ENCODE peak calls at places on chromosome 18, in seven cellular contexts. One of them, this sample, is unnamed.

GRCh38 chr18:48294894-48295585 is 114.1 kb downstream of the ZBTB7C start:
- DNase-seq in activated T-cell treated with anti-CD3 and anti-CD28 coated beads for 1 hour: no peak
- DNase-seq in myocyte: no peak
- DNase-seq in cardiac septum: peak; percentile 62
- DNase-seq in NCI-H510A treated with DMSO at 0.1 percent for 48 hours: no peak
- DNase-seq in A172: no peak
- DNase-seq in stimulated activated CD4-positive, alpha-beta T cell treated with anti-CD3 and anti-CD28 coated beads, Interleukin-2, amount 100 ng/mL, for 48 hours: no peak
- DNase-seq in this sample: no peak

GRCh38 chr18:77116201-77117080 is 16.1 kb downstream of the MBP start:
- DNase-seq in cardiac septum: no peak
- DNase-seq in A172: no peak
- DNase-seq in myocyte: no peak
- DNase-seq in activated T-cell treated with anti-CD3 and anti-CD28 coated beads for 1 hour: no peak
- DNase-seq in NCI-H510A treated with DMSO at 0.1 percent for 48 hours: no peak
- DNase-seq in stimulated activated CD4-positive, alpha-beta T cell treated with anti-CD3 and anti-CD28 coated beads, Interleukin-2, amount 100 ng/mL, for 48 hours: no peak
- DNase-seq in this sample: no peak

GRCh38 chr18:79912994-79913831 is 38.2 kb downstream of the SLC66A2 start:
- DNase-seq in cardiac septum: peak; percentile 72
- DNase-seq in activated T-cell treated with anti-CD3 and anti-CD28 coated beads for 1 hour: no peak
- DNase-seq in stimulated activated CD4-positive, alpha-beta T cell treated with anti-CD3 and anti-CD28 coated beads, Interleukin-2, amount 100 ng/mL, for 48 hours: no peak
- DNase-seq in myocyte: no peak
- DNase-seq in NCI-H510A treated with DMSO at 0.1 percent for 48 hours: no peak
- DNase-seq in A172: no peak
- DNase-seq in this sample: no peak

GRCh38 chr18:11674119-11674518 is 14.9 kb upstream of the GNAL start:
- DNase-seq in cardiac septum: no peak
- DNase-seq in activated T-cell treated with anti-CD3 and anti-CD28 coated beads for 1 hour: no peak
- DNase-seq in stimulated activated CD4-positive, alpha-beta T cell treated with anti-CD3 and anti-CD28 coated beads, Interleukin-2, amount 100 ng/mL, for 48 hours: no peak
- DNase-seq in A172: no peak
- DNase-seq in NCI-H510A treated with DMSO at 0.1 percent for 48 hours: no peak
- DNase-seq in myocyte: no peak
- DNase-seq in this sample: no peak

GRCh38 chr18:49238433-49239042 is 221.9 kb downstream of the DYM start:
- DNase-seq in cardiac septum: no peak
- DNase-seq in myocyte: peak; percentile 39
- DNase-seq in A172: peak; percentile 15
- DNase-seq in stimulated activated CD4-positive, alpha-beta T cell treated with anti-CD3 and anti-CD28 coated beads, Interleukin-2, amount 100 ng/mL, for 48 hours: no peak
- DNase-seq in activated T-cell treated with anti-CD3 and anti-CD28 coated beads for 1 hour: no peak
- DNase-seq in NCI-H510A treated with DMSO at 0.1 percent for 48 hours: peak; percentile 0
- DNase-seq in this sample: no peak

GRCh38 chr18:61606068-61606660 is 272.9 kb downstream of the CDH20 start:
- DNase-seq in myocyte: peak; percentile 82
- DNase-seq in stimulated activated CD4-positive, alpha-beta T cell treated with anti-CD3 and anti-CD28 coated beads, Interleukin-2, amount 100 ng/mL, for 48 hours: no peak
- DNase-seq in activated T-cell treated with anti-CD3 and anti-CD28 coated beads for 1 hour: no peak
- DNase-seq in NCI-H510A treated with DMSO at 0.1 percent for 48 hours: no peak
- DNase-seq in A172: peak; percentile 43
- DNase-seq in cardiac septum: no peak
- DNase-seq in this sample: no peak

GRCh38 chr18:23872701-23873550 is 141.6 kb upstream of the TTC39C start:
- DNase-seq in stimulated activated CD4-positive, alpha-beta T cell treated with anti-CD3 and anti-CD28 coated beads, Interleukin-2, amount 100 ng/mL, for 48 hours: no peak
- DNase-seq in A172: no peak
- DNase-seq in activated T-cell treated with anti-CD3 and anti-CD28 coated beads for 1 hour: peak; percentile 20
- DNase-seq in myocyte: no peak
- DNase-seq in cardiac septum: no peak
- DNase-seq in NCI-H510A treated with DMSO at 0.1 percent for 48 hours: no peak
- DNase-seq in this sample: no peak

GRCh38 chr18:4106407-4107033 is 348.6 kb downstream of the DLGAP1 start:
- DNase-seq in stimulated activated CD4-positive, alpha-beta T cell treated with anti-CD3 and anti-CD28 coated beads, Interleukin-2, amount 100 ng/mL, for 48 hours: peak; percentile 65
- DNase-seq in cardiac septum: no peak
- DNase-seq in activated T-cell treated with anti-CD3 and anti-CD28 coated beads for 1 hour: peak; percentile 49
- DNase-seq in NCI-H510A treated with DMSO at 0.1 percent for 48 hours: peak; percentile 44
- DNase-seq in myocyte: peak; percentile 55
- DNase-seq in A172: peak; percentile 54
- DNase-seq in this sample: peak; percentile 9

GRCh38 chr18:6566338-6566911 is 151.7 kb upstream of the L3MBTL4 start:
- DNase-seq in activated T-cell treated with anti-CD3 and anti-CD28 coated beads for 1 hour: no peak
- DNase-seq in A172: peak; percentile 36
- DNase-seq in stimulated activated CD4-positive, alpha-beta T cell treated with anti-CD3 and anti-CD28 coated beads, Interleukin-2, amount 100 ng/mL, for 48 hours: no peak
- DNase-seq in myocyte: no peak
- DNase-seq in NCI-H510A treated with DMSO at 0.1 percent for 48 hours: peak; percentile 11
- DNase-seq in cardiac septum: no peak
- DNase-seq in this sample: no peak

GRCh38 chr18:22044474-22045220 is 124.7 kb upstream of the GATA6 start:
- DNase-seq in stimulated activated CD4-positive, alpha-beta T cell treated with anti-CD3 and anti-CD28 coated beads, Interleukin-2, amount 100 ng/mL, for 48 hours: no peak
- DNase-seq in NCI-H510A treated with DMSO at 0.1 percent for 48 hours: no peak
- DNase-seq in cardiac septum: no peak
- DNase-seq in myocyte: no peak
- DNase-seq in activated T-cell treated with anti-CD3 and anti-CD28 coated beads for 1 hour: no peak
- DNase-seq in A172: no peak
- DNase-seq in this sample: no peak

GRCh38 chr18:58117685-58118403 is 73.8 kb downstream of the NEDD4L start:
- DNase-seq in stimulated activated CD4-positive, alpha-beta T cell treated with anti-CD3 and anti-CD28 coated beads, Interleukin-2, amount 100 ng/mL, for 48 hours: no peak
- DNase-seq in myocyte: peak; percentile 72
- DNase-seq in activated T-cell treated with anti-CD3 and anti-CD28 coated beads for 1 hour: no peak
- DNase-seq in NCI-H510A treated with DMSO at 0.1 percent for 48 hours: peak; percentile 77
- DNase-seq in cardiac septum: no peak
- DNase-seq in A172: peak; percentile 52
- DNase-seq in this sample: no peak

GRCh38 chr18:58225101-58225500 is 181.1 kb downstream of the NEDD4L start:
- DNase-seq in myocyte: no peak
- DNase-seq in stimulated activated CD4-positive, alpha-beta T cell treated with anti-CD3 and anti-CD28 coated beads, Interleukin-2, amount 100 ng/mL, for 48 hours: peak; percentile 29
- DNase-seq in A172: no peak
- DNase-seq in NCI-H510A treated with DMSO at 0.1 percent for 48 hours: no peak
- DNase-seq in activated T-cell treated with anti-CD3 and anti-CD28 coated beads for 1 hour: no peak
- DNase-seq in cardiac septum: no peak
- DNase-seq in this sample: no peak

GRCh38 chr18:76689646-76690264 is 132.6 kb upstream of the ZNF236 start:
- DNase-seq in NCI-H510A treated with DMSO at 0.1 percent for 48 hours: peak; percentile 16
- DNase-seq in myocyte: no peak
- DNase-seq in stimulated activated CD4-positive, alpha-beta T cell treated with anti-CD3 and anti-CD28 coated beads, Interleukin-2, amount 100 ng/mL, for 48 hours: no peak
- DNase-seq in A172: no peak
- DNase-seq in activated T-cell treated with anti-CD3 and anti-CD28 coated beads for 1 hour: no peak
- DNase-seq in cardiac septum: no peak
- DNase-seq in this sample: no peak

This sample was measured in memory B cell.